ENCODE peak calls at places on chromosome 14, in nine cellular contexts. T is HEK293T; Q is stimulated activated CD8-positive, alpha-beta memory T cell treated with anti-CD3 and anti-CD28 coated beads, Interleukin-15, amount 100 ng/mL, for 4 hours; P is T-helper 2 cell; C is IMR-90; O is DND-41; B is GM13976; Z is midbrain; X is hypothalamus. M is an unnamed sample.

GRCh38 chr14:58808828-58809227 is 171.1 kb downstream of the DACT1 start:
- DNase-seq in B (no peak), Q (no peak), O (no peak), P (no peak), C (peak; percentile 43), T (no peak), X (no peak), Z (peak; percentile 56), M (peak; percentile 87)

GRCh38 chr14:89503458-89503996 is 86.5 kb upstream of the FOXN3 start:
- DNase-seq in O (no peak), Q (no peak), Z (no peak), X (no peak), C (no peak), B (peak; percentile 47), T (no peak), P (no peak), M (no peak)

GRCh38 chr14:31194095-31194494 is 13.5 kb downstream of the HECTD1 start:
- DNase-seq in X (no peak), B (no peak), T (no peak), Z (no peak), Q (no peak), C (peak; percentile 54), O (no peak), P (no peak), M (no peak)

GRCh38 chr14:66507181-66507721 is 696 bp upstream of the GPHN start:
- DNase-seq in Z (no peak), B (no peak), C (no peak), P (no peak), O (no peak), Q (no peak), X (no peak), T (no peak), M (no peak)

GRCh38 chr14:69014829-69015259 is 35.7 kb upstream of the ACTN1 start:
- DNase-seq in X (no peak), O (no peak), P (no peak), T (no peak), C (peak; percentile 34), Z (no peak), B (no peak), Q (no peak), M (peak; percentile 59)

GRCh38 chr14:78184151-78184550 is 14.0 kb downstream of the NRXN3 start:
- DNase-seq in Q (no peak), Z (no peak), C (no peak), P (no peak), T (no peak), X (no peak), O (no peak), B (no peak), M (no peak)

GRCh38 chr14:35331605-35332516 is 39.7 kb downstream of the PSMA6 start:
- DNase-seq in Q (no peak), X (no peak), O (no peak), B (peak; percentile 62), C (peak; percentile 87), Z (no peak), P (no peak), T (peak; percentile 12), M (peak; percentile 45)

GRCh38 chr14:21102472-21103164 is 1.8 kb downstream of the TMEM253 start:
- DNase-seq in Q (no peak), C (no peak), O (no peak), T (no peak), P (no peak), Z (no peak), X (no peak), B (no peak), M (no peak)

GRCh38 chr14:103314496-103315277 is 19.4 kb upstream of the EIF5 start:
- DNase-seq in X (no peak), O (no peak), C (no peak), P (no peak), B (no peak), T (no peak), Q (no peak), Z (no peak), M (peak; percentile 12)

GRCh38 chr14:64970041-64970440 is 2.1 kb downstream of the RAB15 start:
- DNase-seq in C (no peak), T (no peak), P (no peak), O (no peak), X (no peak), Q (no peak), B (no peak), Z (no peak), M (no peak)

GRCh38 chr14:90454041-90455000 is 57.5 kb downstream of the CALM1 start:
- DNase-seq in B (no peak), T (peak; percentile 72), O (peak; percentile 25), Q (no peak), P (no peak), C (peak; percentile 62), Z (peak; percentile 97), X (peak; percentile 91), M (peak; percentile 77)

GRCh38 chr14:59044707-59045106 is 143.8 kb upstream of the DAAM1 start:
- DNase-seq in O (no peak), Z (no peak), B (no peak), P (no peak), Q (no peak), C (no peak), T (no peak), X (no peak), M (no peak)

GRCh38 chr14:90344285-90344684 is 12.5 kb upstream of the NRDE2 start:
- DNase-seq in B (no peak), X (no peak), C (no peak), P (no peak), Q (no peak), Z (no peak), T (no peak), O (no peak), M (no peak)

GRCh38 chr14:74478996-74479635 is 14.0 kb downstream of the NPC2 start:
- DNase-seq in C (peak; percentile 42), X (peak; percentile 2), O (no peak), T (peak; percentile 46), B (no peak), P (no peak), Q (no peak), Z (peak; percentile 49), M (peak; percentile 53)

GRCh38 chr14:49497725-49498348 is 88.3 kb downstream of the RPS29 start:
- DNase-seq in Z (peak; percentile 73), T (peak; percentile 60), O (peak; percentile 25), P (no peak), Q (no peak), B (peak; percentile 65), X (no peak), C (peak; percentile 74), M (peak; percentile 83)

GRCh38 chr14:67577909-67578749 is 21.9 kb downstream of the PIGH start:
- DNase-seq in Z (no peak), Q (no peak), B (no peak), P (no peak), O (no peak), X (no peak), C (no peak), T (no peak), M (no peak)

GRCh38 chr14:66758031-66758613 is 250.2 kb downstream of the GPHN start:
- DNase-seq in Z (no peak), X (no peak), P (no peak), B (no peak), C (no peak), T (no peak), Q (no peak), O (no peak), M (no peak)

GRCh38 chr14:99522457-99522891 is 41.3 kb downstream of the CCNK start:
- DNase-seq in X (no peak), P (no peak), B (no peak), T (no peak), Q (no peak), C (peak; percentile 78), O (no peak), Z (no peak), M (peak; percentile 60)

GRCh38 chr14:95449131-95449530 is 67.3 kb downstream of the SYNE3 start:
- DNase-seq in P (no peak), Z (no peak), T (no peak), O (no peak), Q (no peak), C (no peak), X (no peak), B (no peak), M (no peak)

GRCh38 chr14:37864861-37865718 is 269.7 kb downstream of the TTC6 start:
- DNase-seq in C (peak; percentile 7), T (no peak), P (no peak), B (no peak), O (no peak), Z (no peak), Q (no peak), X (no peak), M (no peak)

GRCh38 chr14:106187176-106187670 is 660.8 kb downstream of the TMEM121 start:
- DNase-seq in P (no peak), T (no peak), Q (no peak), Z (no peak), O (no peak), X (no peak), C (no peak), B (no peak), M (no peak)

GRCh38 chr14:99737451-99737951 is 53.4 kb downstream of the CYP46A1 start:
- DNase-seq in Z (peak; percentile 38), B (no peak), X (peak; percentile 25), O (no peak), Q (no peak), T (no peak), C (no peak), P (no peak), M (no peak)

GRCh38 chr14:90848944-90849731 is 32.9 kb upstream of the TTC7B start:
- DNase-seq in P (no peak), B (no peak), Q (no peak), O (no peak), Z (no peak), X (no peak), T (no peak), C (peak; percentile 49), M (no peak)

GRCh38 chr14:50018236-50019210 is 97.8 kb downstream of the VCPKMT start:
- DNase-seq in Z (no peak), P (no peak), O (no peak), T (no peak), Q (no peak), C (peak; percentile 80), X (no peak), B (no peak), M (peak; percentile 52)

GRCh38 chr14:102046337-102047278 is 40.2 kb downstream of the HSP90AA1 start:
- DNase-seq in O (peak; percentile 25), Z (peak; percentile 81), Q (no peak), B (no peak), C (peak; percentile 28), T (peak; percentile 61), P (no peak), X (peak; percentile 54), M (peak; percentile 73)

GRCh38 chr14:53055003-53055402 is 98.1 kb downstream of the DDHD1 start:
- DNase-seq in P (no peak), O (no peak), C (peak; percentile 72), B (peak; percentile 46), Q (no peak), T (peak; percentile 40), X (no peak), Z (peak; percentile 81), M (peak; percentile 84)